ENCODE peak calls at places on chromosomes 3 and 15, in five cellular contexts. Z, E, P, D and F are unnamed samples.

GRCh38 chr3:123025642-123026521 is 1.7 kb downstream of the SEMA5B start:
- DNase-seq in Z (no peak), E (no peak), P (no peak), D (no peak), F (peak)

GRCh38 chr3:63386568-63386967 is 108.5 kb downstream of the SYNPR start:
- DNase-seq in Z (no peak), E (no peak), P (no peak), D (no peak), F (peak)

GRCh38 chr3:42036483-42036823 is 54.7 kb upstream of the TRAK1 start:
- DNase-seq in Z (no peak), E (no peak), P (no peak), D (peak), F (no peak)

GRCh38 chr3:188152660-188153497 is 1.1 kb upstream of the LPP start:
- DNase-seq in Z (no peak), E (no peak), P (no peak), D (no peak), F (peak)

GRCh38 chr3:17040322-17040721 is 155.6 kb downstream of the PLCL2 start:
- DNase-seq in Z (no peak), E (no peak), P (no peak), D (no peak), F (no peak)

GRCh38 chr15:70142322-70143191 is 44.8 kb upstream of the TLE3 start:
- DNase-seq in Z (no peak), E (no peak), P (no peak), D (no peak), F (no peak)

GRCh38 chr3:54660599-54661210 is 267.2 kb downstream of the LRTM1 start:
- DNase-seq in Z (no peak), E (no peak), P (no peak), D (no peak), F (no peak)

GRCh38 chr15:98039596-98039995 is 79.1 kb downstream of the ARRDC4 start:
- DNase-seq in Z (no peak), E (no peak), P (no peak), D (no peak), F (no peak)

GRCh38 chr15:83833569-83833968 is 179.6 kb downstream of the ADAMTSL3 start:
- DNase-seq in Z (no peak), E (no peak), P (no peak), D (no peak), F (no peak)

DNA sequence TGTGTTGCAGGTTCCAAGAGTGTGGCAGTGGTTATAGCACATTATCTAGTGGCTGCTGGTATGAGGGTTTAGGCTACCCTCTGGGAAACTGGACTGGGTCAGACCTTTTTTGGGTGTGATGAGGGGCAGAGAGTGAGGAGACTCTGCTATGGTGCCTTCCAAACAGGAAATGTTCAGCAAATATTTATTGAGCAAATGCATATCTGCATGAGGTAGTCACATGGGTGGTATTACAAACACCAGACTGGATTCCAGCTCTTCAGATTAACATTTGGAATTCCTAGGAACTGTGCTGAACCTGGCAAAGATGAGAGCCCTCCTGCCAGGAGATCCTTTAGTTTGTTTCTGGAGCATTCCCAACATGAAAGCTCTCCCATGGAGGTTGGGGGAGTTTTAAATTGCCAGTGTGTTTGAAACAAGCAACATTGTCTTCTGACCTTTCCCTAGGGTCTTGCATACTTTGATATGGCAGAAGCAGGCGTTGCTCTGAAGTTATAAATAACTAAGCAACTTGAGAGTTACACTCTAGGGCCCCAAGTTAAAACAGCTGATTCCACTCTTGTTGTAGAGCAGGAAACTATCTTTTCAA is 341.2 kb upstream of the C2CD4B start:
- DNase-seq in Z (no peak), E (no peak), P (no peak), D (peak), F (peak)
- TF ChIP-seq REST in Z (no peak), E (no peak), P (no peak), D (no peak), F (no peak)

DNA sequence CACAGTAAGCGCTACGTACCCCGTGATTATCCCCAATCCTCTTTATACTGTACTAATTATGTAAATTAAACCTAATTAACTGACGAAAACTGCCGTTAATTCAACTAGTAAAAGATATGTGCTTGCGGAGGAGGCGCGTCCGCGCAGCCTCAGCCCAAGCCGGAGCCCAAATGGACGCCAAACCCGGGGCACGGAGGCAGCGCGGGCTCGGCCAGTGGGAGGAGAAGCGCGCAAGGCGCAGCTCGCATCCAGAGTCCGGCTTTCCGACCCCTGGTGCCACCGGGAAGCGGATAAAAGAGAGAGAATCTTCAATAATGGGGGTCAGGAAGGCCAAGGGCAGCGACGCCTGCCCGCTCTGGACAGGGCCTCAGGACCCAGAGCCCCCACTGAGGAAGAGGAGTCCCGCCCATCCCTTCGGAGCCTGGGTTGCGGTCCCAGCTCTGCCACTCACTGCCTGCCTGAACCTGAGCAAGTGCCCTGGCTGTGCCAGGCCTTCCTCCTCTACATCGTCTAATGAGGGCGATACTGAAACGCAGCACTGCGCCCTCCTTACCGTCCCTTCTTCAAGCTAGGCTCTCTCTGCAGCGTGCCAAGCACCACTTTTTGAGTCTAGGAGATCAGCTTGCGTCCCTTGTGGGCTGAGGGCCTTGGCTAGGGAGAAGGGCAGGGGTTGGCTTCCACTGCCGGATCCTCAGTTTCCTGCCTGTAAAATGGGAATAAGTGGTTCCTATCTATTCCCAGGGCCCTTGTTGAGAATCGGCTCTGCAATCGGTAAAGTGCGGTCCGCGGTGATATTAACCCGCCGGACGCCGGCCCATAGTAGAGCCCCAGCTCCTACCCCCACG is 4.9 kb upstream of the SKOR1 start:
- DNase-seq in Z (no peak), E (no peak), P (no peak), D (no peak), F (peak)
- TF ChIP-seq EZH2 in Z (no peak), E (no peak), P (no peak), D (no peak), F (peak)

GRCh38 chr15:45399381-45400212 is 21.3 kb upstream of the GATM start:
- DNase-seq in Z (peak), E (no peak), P (no peak), D (peak), F (peak)

GRCh38 chr15:45395956-45396355 is 17.6 kb upstream of the GATM start:
- DNase-seq in Z (no peak), E (no peak), P (no peak), D (no peak), F (no peak)

GRCh38 chr15:45394681-45395080 is 16.3 kb upstream of the GATM start:
- DNase-seq in Z (no peak), E (no peak), P (no peak), D (no peak), F (no peak)

GRCh38 chr15:45393851-45394250 is 15.5 kb upstream of the GATM start:
- DNase-seq in Z (no peak), E (no peak), P (no peak), D (peak), F (peak)

DNA sequence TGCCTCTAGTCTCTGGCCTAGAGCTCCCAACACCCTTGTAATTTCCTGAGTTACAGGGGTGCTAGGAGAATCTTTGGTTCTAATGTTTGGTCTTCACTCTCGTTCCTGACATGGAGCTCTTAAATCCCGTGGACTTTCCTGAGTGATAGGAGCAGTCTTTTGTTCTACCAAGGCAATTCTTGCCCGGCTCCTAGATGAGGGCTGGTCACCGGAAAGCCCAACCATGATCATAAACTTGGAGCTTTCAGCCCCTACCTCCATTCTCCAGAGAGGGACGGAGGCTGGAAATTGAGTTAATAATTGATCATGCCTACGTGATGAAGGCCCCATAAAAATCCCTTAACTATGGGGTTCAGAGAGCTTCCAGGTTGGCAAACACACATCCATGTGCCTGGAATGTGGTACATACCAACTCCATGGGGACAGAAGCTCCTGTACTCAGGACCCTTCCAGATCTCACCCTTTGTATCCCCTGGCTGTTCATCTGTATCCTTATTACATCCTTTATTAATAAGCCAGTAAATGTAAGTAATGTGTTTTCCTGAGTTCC is 18.8 kb upstream of the GATM start:
- DNase-seq in Z (no peak), E (no peak), P (no peak), D (no peak), F (no peak)
- TF ChIP-seq REST in Z (no peak), E (no peak), P (no peak), D (no peak), F (no peak)

GRCh38 chr15:71925145-71925544 is 114.8 kb downstream of the NR2E3 start:
- DNase-seq in Z (no peak), E (no peak), P (no peak), D (no peak), F (no peak)
- TF ChIP-seq EZH2 in Z (no peak), E (no peak), P (no peak), D (no peak), F (no peak)